ENCODE peak calls at places on chromosomes 16 and 17, in ten cellular contexts. One of them, this sample, is unnamed.

GRCh38 chr17:6510321-6511023 is 45.9 kb downstream of the PITPNM3 start:
- DNase-seq in CD8-positive, alpha-beta T cell: no peak
- DNase-seq in cardiac muscle cell: no peak
- DNase-seq in GM23338: no peak
- DNase-seq in heart right ventricle: no peak
- DNase-seq in neural progenitor cell: no peak
- DNase-seq in tibial nerve: no peak
- DNase-seq in lung: no peak
- DNase-seq in A549: no peak
- DNase-seq in testis: no peak
- DNase-seq in this sample: no peak

GRCh38 chr16:13835935-13836334 is 84.0 kb upstream of the ERCC4 start:
- DNase-seq in neural progenitor cell: no peak
- DNase-seq in testis: no peak
- DNase-seq in CD8-positive, alpha-beta T cell: no peak
- DNase-seq in cardiac muscle cell: no peak
- DNase-seq in heart right ventricle: no peak
- DNase-seq in lung: no peak
- DNase-seq in GM23338: no peak
- DNase-seq in A549: no peak
- DNase-seq in tibial nerve: no peak
- DNase-seq in this sample: no peak

GRCh38 chr17:31788571-31788946 is 70.5 kb downstream of the COPRS start:
- DNase-seq in A549: no peak
- DNase-seq in testis: no peak
- DNase-seq in tibial nerve: no peak
- DNase-seq in heart right ventricle: no peak
- DNase-seq in neural progenitor cell: no peak
- DNase-seq in cardiac muscle cell: no peak
- DNase-seq in lung: no peak
- DNase-seq in GM23338: no peak
- DNase-seq in CD8-positive, alpha-beta T cell: no peak
- DNase-seq in this sample: no peak

GRCh38 chr17:7016406-7016805 is 4.0 kb downstream of the RNASEK start:
- DNase-seq in heart right ventricle: no peak
- DNase-seq in tibial nerve: no peak
- DNase-seq in GM23338: no peak
- DNase-seq in neural progenitor cell: no peak
- DNase-seq in lung: no peak
- DNase-seq in A549: no peak
- DNase-seq in CD8-positive, alpha-beta T cell: no peak
- DNase-seq in testis: no peak
- DNase-seq in cardiac muscle cell: no peak
- DNase-seq in this sample: no peak

GRCh38 chr17:78019976-78020716 is 61.6 kb downstream of the TNRC6C start:
- DNase-seq in heart right ventricle: no peak
- DNase-seq in GM23338: no peak
- DNase-seq in CD8-positive, alpha-beta T cell: no peak
- DNase-seq in tibial nerve: no peak
- DNase-seq in cardiac muscle cell: no peak
- DNase-seq in lung: no peak
- DNase-seq in neural progenitor cell: no peak
- DNase-seq in A549: no peak
- DNase-seq in testis: no peak
- DNase-seq in this sample: no peak

GRCh38 chr17:27419156-27419555 is 37.1 kb upstream of the KSR1 start:
- DNase-seq in A549: no peak
- DNase-seq in heart right ventricle: no peak
- DNase-seq in testis: no peak
- DNase-seq in cardiac muscle cell: no peak
- DNase-seq in neural progenitor cell: no peak
- DNase-seq in lung: no peak
- DNase-seq in CD8-positive, alpha-beta T cell: no peak
- DNase-seq in tibial nerve: no peak
- DNase-seq in GM23338: no peak
- DNase-seq in this sample: no peak

GRCh38 chr17:43013296-43013695 is 6.7 kb downstream of the IFI35 start:
- DNase-seq in lung: no peak
- DNase-seq in GM23338: no peak
- DNase-seq in neural progenitor cell: no peak
- DNase-seq in CD8-positive, alpha-beta T cell: no peak
- DNase-seq in heart right ventricle: no peak
- DNase-seq in cardiac muscle cell: no peak
- DNase-seq in tibial nerve: no peak
- DNase-seq in testis: no peak
- DNase-seq in A549: no peak
- DNase-seq in this sample: no peak

GRCh38 chr16:64964126-64964540 is 157.7 kb downstream of the CDH11 start:
- DNase-seq in tibial nerve: no peak
- DNase-seq in GM23338: no peak
- DNase-seq in neural progenitor cell: no peak
- DNase-seq in testis: no peak
- DNase-seq in lung: no peak
- DNase-seq in heart right ventricle: no peak
- DNase-seq in CD8-positive, alpha-beta T cell: no peak
- DNase-seq in A549: no peak
- DNase-seq in cardiac muscle cell: no peak
- DNase-seq in this sample: no peak

GRCh38 chr16:1082266-1082951 is 9.9 kb downstream of the SSTR5 start:
- DNase-seq in CD8-positive, alpha-beta T cell: no peak
- DNase-seq in testis: no peak
- DNase-seq in lung: no peak
- DNase-seq in neural progenitor cell: no peak
- DNase-seq in heart right ventricle: no peak
- DNase-seq in GM23338: no peak
- DNase-seq in A549: no peak
- DNase-seq in tibial nerve: no peak
- DNase-seq in cardiac muscle cell: no peak
- DNase-seq in this sample: peak; percentile 63

GRCh38 chr17:44281570-44281969 is 13.6 kb upstream of the SLC4A1 start:
- DNase-seq in A549: no peak
- DNase-seq in tibial nerve: no peak
- DNase-seq in GM23338: no peak
- DNase-seq in CD8-positive, alpha-beta T cell: no peak
- DNase-seq in testis: no peak
- DNase-seq in cardiac muscle cell: no peak
- DNase-seq in lung: no peak
- DNase-seq in heart right ventricle: no peak
- DNase-seq in neural progenitor cell: no peak
- DNase-seq in this sample: no peak

GRCh38 chr17:58192612-58193011 is at the start of gene EPX:
- DNase-seq in testis: no peak
- DNase-seq in lung: no peak
- DNase-seq in GM23338: no peak
- DNase-seq in CD8-positive, alpha-beta T cell: no peak
- DNase-seq in neural progenitor cell: no peak
- DNase-seq in heart right ventricle: no peak
- DNase-seq in tibial nerve: no peak
- DNase-seq in cardiac muscle cell: no peak
- DNase-seq in A549: no peak
- DNase-seq in this sample: no peak

GRCh38 chr16:84663433-84664101 is 15.3 kb downstream of the KLHL36 start:
- DNase-seq in testis: no peak
- DNase-seq in lung: no peak
- DNase-seq in CD8-positive, alpha-beta T cell: no peak
- DNase-seq in cardiac muscle cell: no peak
- DNase-seq in heart right ventricle: no peak
- DNase-seq in A549: no peak
- DNase-seq in GM23338: no peak
- DNase-seq in neural progenitor cell: no peak
- DNase-seq in tibial nerve: no peak
- DNase-seq in this sample: no peak

GRCh38 chr16:89430436-89431157 is 59.8 kb downstream of the ANKRD11 start:
- DNase-seq in CD8-positive, alpha-beta T cell: no peak
- DNase-seq in tibial nerve: no peak
- DNase-seq in heart right ventricle: no peak
- DNase-seq in lung: no peak
- DNase-seq in GM23338: no peak
- DNase-seq in cardiac muscle cell: no peak
- DNase-seq in A549: no peak
- DNase-seq in neural progenitor cell: no peak
- DNase-seq in testis: no peak
- DNase-seq in this sample: no peak

GRCh38 chr17:77280304-77280910 is 139.6 kb downstream of the SEC14L1 start:
- DNase-seq in heart right ventricle: no peak
- DNase-seq in CD8-positive, alpha-beta T cell: no peak
- DNase-seq in A549: no peak
- DNase-seq in cardiac muscle cell: no peak
- DNase-seq in testis: no peak
- DNase-seq in lung: no peak
- DNase-seq in tibial nerve: no peak
- DNase-seq in GM23338: peak; percentile 50
- DNase-seq in neural progenitor cell: no peak
- DNase-seq in this sample: no peak

GRCh38 chr16:57042157-57043111 is 49.9 kb upstream of the CPNE2 start:
- DNase-seq in testis: no peak
- DNase-seq in GM23338: no peak
- DNase-seq in tibial nerve: no peak
- DNase-seq in cardiac muscle cell: no peak
- DNase-seq in A549: no peak
- DNase-seq in heart right ventricle: no peak
- DNase-seq in CD8-positive, alpha-beta T cell: peak; percentile 66
- DNase-seq in lung: no peak
- DNase-seq in neural progenitor cell: no peak
- DNase-seq in this sample: no peak

GRCh38 chr16:57043248-57043647 is 49.1 kb upstream of the CPNE2 start:
- DNase-seq in neural progenitor cell: no peak
- DNase-seq in heart right ventricle: no peak
- DNase-seq in cardiac muscle cell: no peak
- DNase-seq in tibial nerve: no peak
- DNase-seq in lung: no peak
- DNase-seq in A549: no peak
- DNase-seq in CD8-positive, alpha-beta T cell: no peak
- DNase-seq in GM23338: no peak
- DNase-seq in testis: no peak
- DNase-seq in this sample: no peak

GRCh38 chr16:57045694-57046381 is 46.5 kb upstream of the CPNE2 start:
- DNase-seq in cardiac muscle cell: peak; percentile 76
- DNase-seq in GM23338: peak; percentile 84
- DNase-seq in tibial nerve: peak; percentile 77
- DNase-seq in heart right ventricle: peak; percentile 73
- DNase-seq in CD8-positive, alpha-beta T cell: peak; percentile 27
- DNase-seq in A549: peak; percentile 56
- DNase-seq in testis: peak; percentile 85
- DNase-seq in neural progenitor cell: peak; percentile 82
- DNase-seq in lung: no peak
- DNase-seq in this sample: peak; percentile 58

GRCh38 chr16:57048095-57048494 is 44.3 kb upstream of the CPNE2 start:
- DNase-seq in heart right ventricle: no peak
- DNase-seq in tibial nerve: no peak
- DNase-seq in testis: no peak
- DNase-seq in cardiac muscle cell: no peak
- DNase-seq in A549: no peak
- DNase-seq in CD8-positive, alpha-beta T cell: no peak
- DNase-seq in neural progenitor cell: no peak
- DNase-seq in GM23338: no peak
- DNase-seq in lung: no peak
- DNase-seq in this sample: no peak

DNA sequence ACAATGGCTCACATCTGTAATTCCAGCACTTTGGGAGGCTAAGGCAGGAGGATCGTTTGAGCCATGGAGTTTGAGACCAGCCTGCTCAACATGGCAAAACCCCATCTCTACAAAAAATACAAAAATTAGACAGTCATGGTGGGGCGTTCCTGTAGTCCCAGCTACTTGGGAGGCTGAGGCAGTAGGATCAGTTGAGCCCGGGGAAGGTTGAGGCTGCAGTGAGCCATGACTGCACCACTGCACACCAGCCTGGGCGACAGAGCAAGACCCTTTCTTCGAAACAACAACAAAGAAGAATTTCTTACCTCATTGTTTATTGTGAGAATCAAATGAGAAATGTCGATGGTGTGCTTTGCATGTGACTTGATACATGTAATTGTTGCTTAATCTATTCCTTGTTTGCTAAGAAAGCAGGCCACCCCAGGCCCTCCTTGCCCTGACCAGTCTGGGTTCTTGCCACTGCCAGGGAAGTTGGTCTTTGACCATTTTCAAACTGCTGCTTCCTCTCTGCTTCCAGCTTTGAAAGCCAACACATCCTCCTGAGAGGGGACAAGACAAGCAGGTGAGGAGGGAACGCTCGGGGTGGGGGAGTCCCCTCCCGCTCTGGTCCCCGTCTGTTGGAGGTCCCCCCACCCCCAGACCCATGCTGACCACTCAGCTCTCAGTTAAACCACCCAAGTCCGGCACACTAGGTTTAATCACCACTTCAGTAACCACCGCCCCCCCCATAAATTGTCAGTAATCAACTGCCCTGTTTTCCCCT is 47.3 kb upstream of the CPNE2 start:
- DNase-seq in neural progenitor cell: no peak
- DNase-seq in GM23338: no peak
- DNase-seq in A549: no peak
- DNase-seq in testis: no peak
- DNase-seq in CD8-positive, alpha-beta T cell: no peak
- DNase-seq in tibial nerve: no peak
- DNase-seq in lung: no peak
- DNase-seq in heart right ventricle: no peak
- DNase-seq in cardiac muscle cell: no peak
- DNase-seq in this sample: no peak
- H3K4me3 ChIP-seq in neural progenitor cell: no peak overlapping the region
- H3K4me3 ChIP-seq in GM23338: peak overlapping the region; percentile 28
- H3K4me3 ChIP-seq in A549: no peak overlapping the region
- H3K4me3 ChIP-seq in testis: no peak overlapping the region
- H3K4me3 ChIP-seq in CD8-positive, alpha-beta T cell: no peak overlapping the region
- H3K4me3 ChIP-seq in tibial nerve: no peak overlapping the region
- H3K4me3 ChIP-seq in lung: no peak overlapping the region
- H3K4me3 ChIP-seq in heart right ventricle: no peak overlapping the region
- H3K4me3 ChIP-seq in cardiac muscle cell: no peak overlapping the region
- H3K4me3 ChIP-seq in this sample: no peak overlapping the region

GRCh38 chr16:48113471-48113870 is 42.3 kb downstream of the ABCC12 start:
- DNase-seq in heart right ventricle: no peak
- DNase-seq in GM23338: peak; percentile 51
- DNase-seq in lung: no peak
- DNase-seq in CD8-positive, alpha-beta T cell: no peak
- DNase-seq in cardiac muscle cell: no peak
- DNase-seq in neural progenitor cell: peak; percentile 29
- DNase-seq in testis: peak; percentile 32
- DNase-seq in tibial nerve: no peak
- DNase-seq in A549: no peak
- DNase-seq in this sample: no peak
- TF ChIP-seq CTCF in heart right ventricle: no peak
- TF ChIP-seq CTCF in GM23338: peak; percentile 45
- TF ChIP-seq CTCF in lung: no peak
- TF ChIP-seq CTCF in CD8-positive, alpha-beta T cell: no peak
- TF ChIP-seq CTCF in cardiac muscle cell: no peak
- TF ChIP-seq CTCF in neural progenitor cell: peak; percentile 33
- TF ChIP-seq CTCF in testis: no peak
- TF ChIP-seq CTCF in tibial nerve: no peak
- TF ChIP-seq CTCF in A549: peak; percentile 31
- TF ChIP-seq CTCF in this sample: peak; percentile 46

GRCh38 chr17:80948091-80948960 is 43.3 kb upstream of the CHMP6 start:
- DNase-seq in lung: no peak
- DNase-seq in GM23338: no peak
- DNase-seq in A549: no peak
- DNase-seq in neural progenitor cell: no peak
- DNase-seq in cardiac muscle cell: no peak
- DNase-seq in testis: no peak
- DNase-seq in heart right ventricle: peak; percentile 19
- DNase-seq in tibial nerve: no peak
- DNase-seq in CD8-positive, alpha-beta T cell: no peak
- DNase-seq in this sample: no peak
- H3K4me3 ChIP-seq in lung: no peak overlapping the region
- H3K4me3 ChIP-seq in GM23338: no peak overlapping the region
- H3K4me3 ChIP-seq in A549: no peak overlapping the region
- H3K4me3 ChIP-seq in neural progenitor cell: no peak overlapping the region
- H3K4me3 ChIP-seq in cardiac muscle cell: no peak overlapping the region
- H3K4me3 ChIP-seq in testis: no peak overlapping the region
- H3K4me3 ChIP-seq in heart right ventricle: no peak overlapping the region
- H3K4me3 ChIP-seq in tibial nerve: no peak overlapping the region
- H3K4me3 ChIP-seq in CD8-positive, alpha-beta T cell: no peak overlapping the region
- H3K4me3 ChIP-seq in this sample: no peak overlapping the region

GRCh38 chr17:41456206-41456605 is 11.0 kb downstream of the KRT32 start:
- DNase-seq in testis: no peak
- DNase-seq in heart right ventricle: no peak
- DNase-seq in tibial nerve: no peak
- DNase-seq in cardiac muscle cell: no peak
- DNase-seq in CD8-positive, alpha-beta T cell: no peak
- DNase-seq in neural progenitor cell: peak; percentile 32
- DNase-seq in A549: no peak
- DNase-seq in GM23338: peak; percentile 22
- DNase-seq in lung: no peak
- DNase-seq in this sample: no peak
- TF ChIP-seq CTCF in testis: no peak
- TF ChIP-seq CTCF in heart right ventricle: peak; percentile 24
- TF ChIP-seq CTCF in tibial nerve: no peak
- TF ChIP-seq CTCF in cardiac muscle cell: peak; percentile 16
- TF ChIP-seq CTCF in CD8-positive, alpha-beta T cell: no peak
- TF ChIP-seq CTCF in neural progenitor cell: peak; percentile 40
- TF ChIP-seq CTCF in A549: no peak
- TF ChIP-seq CTCF in GM23338: peak; percentile 35
- TF ChIP-seq CTCF in lung: no peak
- TF ChIP-seq CTCF in this sample: peak; percentile 8